ENCODE peak calls at places on chromosomes 6 and 20, in ten cellular contexts. One of them, this sample, is unnamed.
A peak's percentile ranks its signal among the peaks of the same experiment; 100 is the strongest.

GRCh38 chr6:122947355-122947754 is 48.7 kb upstream of the CLVS2 start:
- DNase-seq in BJ: no peak
- DNase-seq in thyroid gland: no peak
- DNase-seq in left lung: no peak
- DNase-seq in AG10803: no peak
- DNase-seq in OCI-LY7: no peak
- DNase-seq in HCT116: peak; percentile 18
- DNase-seq in body of pancreas: no peak
- DNase-seq in AG04449: no peak
- DNase-seq in lower leg skin: no peak
- DNase-seq in this sample: no peak

GRCh38 chr6:145075425-145075824 is 659.9 kb downstream of the EPM2A start:
- DNase-seq in BJ: no peak
- DNase-seq in thyroid gland: no peak
- DNase-seq in left lung: no peak
- DNase-seq in AG10803: no peak
- DNase-seq in OCI-LY7: no peak
- DNase-seq in HCT116: no peak
- DNase-seq in body of pancreas: no peak
- DNase-seq in AG04449: no peak
- DNase-seq in lower leg skin: no peak
- DNase-seq in this sample: no peak

GRCh38 chr6:15892369-15892768 is 229.5 kb upstream of the DTNBP1 start:
- DNase-seq in BJ: no peak
- DNase-seq in thyroid gland: no peak
- DNase-seq in left lung: no peak
- DNase-seq in AG10803: peak; percentile 30
- DNase-seq in OCI-LY7: no peak
- DNase-seq in HCT116: no peak
- DNase-seq in body of pancreas: no peak
- DNase-seq in AG04449: no peak
- DNase-seq in lower leg skin: no peak
- DNase-seq in this sample: no peak

GRCh38 chr6:72580281-72580940 is 41.5 kb upstream of the KCNQ5 start:
- DNase-seq in BJ: peak; percentile 63
- DNase-seq in thyroid gland: peak; percentile 26
- DNase-seq in left lung: no peak
- DNase-seq in AG10803: peak; percentile 91
- DNase-seq in OCI-LY7: peak; percentile 41
- DNase-seq in HCT116: peak; percentile 31
- DNase-seq in body of pancreas: no peak
- DNase-seq in AG04449: peak; percentile 77
- DNase-seq in lower leg skin: no peak
- DNase-seq in this sample: peak; percentile 34

GRCh38 chr6:16466778-16467177 is 228.4 kb downstream of the GMPR start:
- DNase-seq in BJ: no peak
- DNase-seq in thyroid gland: no peak
- DNase-seq in left lung: no peak
- DNase-seq in AG10803: no peak
- DNase-seq in OCI-LY7: no peak
- DNase-seq in HCT116: no peak
- DNase-seq in body of pancreas: no peak
- DNase-seq in AG04449: no peak
- DNase-seq in lower leg skin: no peak
- DNase-seq in this sample: no peak

GRCh38 chr20:20827992-20828597 is 115.7 kb upstream of the RALGAPA2 start:
- DNase-seq in BJ: no peak
- DNase-seq in thyroid gland: no peak
- DNase-seq in left lung: no peak
- DNase-seq in AG10803: no peak
- DNase-seq in OCI-LY7: no peak
- DNase-seq in HCT116: no peak
- DNase-seq in body of pancreas: no peak
- DNase-seq in AG04449: no peak
- DNase-seq in lower leg skin: no peak
- DNase-seq in this sample: no peak

GRCh38 chr6:152637422-152638047 is 373 bp upstream of the SYNE1 start:
- DNase-seq in BJ: no peak
- DNase-seq in thyroid gland: no peak
- DNase-seq in left lung: no peak
- DNase-seq in AG10803: peak; percentile 43
- DNase-seq in OCI-LY7: no peak
- DNase-seq in HCT116: no peak
- DNase-seq in body of pancreas: no peak
- DNase-seq in AG04449: no peak
- DNase-seq in lower leg skin: no peak
- DNase-seq in this sample: no peak

GRCh38 chr6:82751718-82752117 is 313.9 kb downstream of the UBE3D start:
- DNase-seq in BJ: no peak
- DNase-seq in thyroid gland: no peak
- DNase-seq in left lung: no peak
- DNase-seq in AG10803: no peak
- DNase-seq in OCI-LY7: no peak
- DNase-seq in HCT116: no peak
- DNase-seq in body of pancreas: no peak
- DNase-seq in AG04449: no peak
- DNase-seq in lower leg skin: no peak
- DNase-seq in this sample: no peak

GRCh38 chr6:26054659-26054936 is 32.6 kb upstream of the HFE start:
- DNase-seq in BJ: no peak
- DNase-seq in thyroid gland: no peak
- DNase-seq in left lung: no peak
- DNase-seq in AG10803: no peak
- DNase-seq in OCI-LY7: no peak
- DNase-seq in HCT116: no peak
- DNase-seq in body of pancreas: no peak
- DNase-seq in AG04449: no peak
- DNase-seq in lower leg skin: no peak
- DNase-seq in this sample: no peak

GRCh38 chr6:35385457-35386202 is 43.3 kb downstream of the PPARD start:
- DNase-seq in BJ: no peak
- DNase-seq in thyroid gland: peak; percentile 44
- DNase-seq in left lung: no peak
- DNase-seq in AG10803: peak; percentile 75
- DNase-seq in OCI-LY7: no peak
- DNase-seq in HCT116: no peak
- DNase-seq in body of pancreas: no peak
- DNase-seq in AG04449: no peak
- DNase-seq in lower leg skin: no peak
- DNase-seq in this sample: no peak

GRCh38 chr6:161215193-161215592 is 58.7 kb downstream of the AGPAT4 start:
- DNase-seq in BJ: peak; percentile 53
- DNase-seq in thyroid gland: no peak
- DNase-seq in left lung: no peak
- DNase-seq in AG10803: peak; percentile 98
- DNase-seq in OCI-LY7: no peak
- DNase-seq in HCT116: no peak
- DNase-seq in body of pancreas: peak; percentile 24
- DNase-seq in AG04449: peak; percentile 99
- DNase-seq in lower leg skin: no peak
- DNase-seq in this sample: no peak

GRCh38 chr6:25472314-25472713 is 179.7 kb upstream of the SCGN start:
- DNase-seq in BJ: no peak
- DNase-seq in thyroid gland: no peak
- DNase-seq in left lung: no peak
- DNase-seq in AG10803: no peak
- DNase-seq in OCI-LY7: no peak
- DNase-seq in HCT116: no peak
- DNase-seq in body of pancreas: no peak
- DNase-seq in AG04449: no peak
- DNase-seq in lower leg skin: no peak
- DNase-seq in this sample: no peak

GRCh38 chr6:33429745-33430042 is 9.8 kb downstream of the SYNGAP1 start:
- DNase-seq in BJ: no peak
- DNase-seq in thyroid gland: no peak
- DNase-seq in left lung: no peak
- DNase-seq in AG10803: no peak
- DNase-seq in OCI-LY7: no peak
- DNase-seq in HCT116: no peak
- DNase-seq in body of pancreas: no peak
- DNase-seq in AG04449: no peak
- DNase-seq in lower leg skin: no peak
- DNase-seq in this sample: no peak

GRCh38 chr6:13217206-13217905 is 111.0 kb downstream of the TBC1D7 start:
- DNase-seq in BJ: no peak
- DNase-seq in thyroid gland: no peak
- DNase-seq in left lung: no peak
- DNase-seq in AG10803: peak; percentile 8
- DNase-seq in OCI-LY7: peak; percentile 29
- DNase-seq in HCT116: no peak
- DNase-seq in body of pancreas: no peak
- DNase-seq in AG04449: peak; percentile 4
- DNase-seq in lower leg skin: no peak
- DNase-seq in this sample: no peak

GRCh38 chr6:149284904-149285303 is 32.6 kb upstream of the TAB2 start:
- DNase-seq in BJ: no peak
- DNase-seq in thyroid gland: no peak
- DNase-seq in left lung: no peak
- DNase-seq in AG10803: no peak
- DNase-seq in OCI-LY7: no peak
- DNase-seq in HCT116: no peak
- DNase-seq in body of pancreas: no peak
- DNase-seq in AG04449: no peak
- DNase-seq in lower leg skin: no peak
- DNase-seq in this sample: no peak

GRCh38 chr20:25356294-25356933 is 34.2 kb downstream of the ABHD12 start:
- DNase-seq in BJ: no peak
- DNase-seq in thyroid gland: no peak
- DNase-seq in left lung: no peak
- DNase-seq in AG10803: no peak
- DNase-seq in OCI-LY7: no peak
- DNase-seq in HCT116: no peak
- DNase-seq in body of pancreas: peak; percentile 70
- DNase-seq in AG04449: no peak
- DNase-seq in lower leg skin: no peak
- DNase-seq in this sample: no peak
- H3K4me3 ChIP-seq in BJ: no peak overlapping the region
- H3K4me3 ChIP-seq in thyroid gland: no peak overlapping the region
- H3K4me3 ChIP-seq in left lung: no peak overlapping the region
- H3K4me3 ChIP-seq in AG10803: no peak overlapping the region
- H3K4me3 ChIP-seq in OCI-LY7: no peak overlapping the region
- H3K4me3 ChIP-seq in HCT116: no peak overlapping the region
- H3K4me3 ChIP-seq in body of pancreas: no peak overlapping the region
- H3K4me3 ChIP-seq in AG04449: no peak overlapping the region
- H3K4me3 ChIP-seq in lower leg skin: no peak overlapping the region
- H3K4me3 ChIP-seq in this sample: no peak overlapping the region

GRCh38 chr20:13947719-13948118 is 42.7 kb downstream of the SEL1L2 start:
- DNase-seq in BJ: no peak
- DNase-seq in thyroid gland: no peak
- DNase-seq in left lung: no peak
- DNase-seq in AG10803: no peak
- DNase-seq in OCI-LY7: no peak
- DNase-seq in HCT116: no peak
- DNase-seq in body of pancreas: no peak
- DNase-seq in AG04449: no peak
- DNase-seq in lower leg skin: no peak
- DNase-seq in this sample: no peak

GRCh38 chr20:13953227-13953626 is 37.2 kb downstream of the SEL1L2 start:
- DNase-seq in BJ: no peak
- DNase-seq in thyroid gland: no peak
- DNase-seq in left lung: no peak
- DNase-seq in AG10803: no peak
- DNase-seq in OCI-LY7: no peak
- DNase-seq in HCT116: no peak
- DNase-seq in body of pancreas: no peak
- DNase-seq in AG04449: no peak
- DNase-seq in lower leg skin: no peak
- DNase-seq in this sample: no peak
- TF ChIP-seq CTCF in BJ: peak; percentile 5
- TF ChIP-seq CTCF in thyroid gland: no peak
- TF ChIP-seq CTCF in left lung: no peak
- TF ChIP-seq CTCF in AG10803: peak; percentile 15
- TF ChIP-seq CTCF in OCI-LY7: peak; percentile 61
- TF ChIP-seq CTCF in HCT116: no peak
- TF ChIP-seq CTCF in body of pancreas: no peak
- TF ChIP-seq CTCF in AG04449: no peak
- TF ChIP-seq CTCF in lower leg skin: no peak
- TF ChIP-seq CTCF in this sample: peak; percentile 9

DNA sequence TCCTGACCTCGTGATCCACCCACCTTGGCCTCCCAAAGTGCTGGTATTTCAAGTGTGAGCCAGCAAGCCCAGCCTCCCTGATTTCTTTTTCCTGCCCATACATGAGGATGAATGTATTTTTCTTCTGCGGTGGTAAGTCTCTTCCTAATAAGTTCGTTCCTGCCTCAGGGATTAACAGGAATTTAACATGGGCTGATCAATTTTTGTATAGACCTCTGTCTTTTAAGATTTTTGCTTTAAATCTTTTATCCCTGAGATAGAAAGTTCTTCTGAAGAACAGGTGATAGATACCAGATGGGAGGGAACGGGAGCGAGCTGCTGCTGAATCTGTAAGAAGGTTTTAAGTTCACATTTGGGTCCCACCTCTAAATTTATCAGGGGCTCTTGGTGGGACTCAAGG is 7.0 kb upstream of the ZNFX1 start:
- DNase-seq in BJ: no peak
- DNase-seq in thyroid gland: no peak
- DNase-seq in left lung: no peak
- DNase-seq in AG10803: no peak
- DNase-seq in OCI-LY7: no peak
- DNase-seq in HCT116: no peak
- DNase-seq in body of pancreas: no peak
- DNase-seq in AG04449: no peak
- DNase-seq in lower leg skin: no peak
- DNase-seq in this sample: no peak
- H3K4me3 ChIP-seq in BJ: no peak overlapping the region
- H3K4me3 ChIP-seq in thyroid gland: no peak overlapping the region
- H3K4me3 ChIP-seq in left lung: peak overlapping the region; percentile 83
- H3K4me3 ChIP-seq in AG10803: no peak overlapping the region
- H3K4me3 ChIP-seq in OCI-LY7: peak overlapping the region; percentile 46
- H3K4me3 ChIP-seq in HCT116: no peak overlapping the region
- H3K4me3 ChIP-seq in body of pancreas: no peak overlapping the region
- H3K4me3 ChIP-seq in AG04449: no peak overlapping the region
- H3K4me3 ChIP-seq in lower leg skin: no peak overlapping the region
- H3K4me3 ChIP-seq in this sample: no peak overlapping the region

DNA sequence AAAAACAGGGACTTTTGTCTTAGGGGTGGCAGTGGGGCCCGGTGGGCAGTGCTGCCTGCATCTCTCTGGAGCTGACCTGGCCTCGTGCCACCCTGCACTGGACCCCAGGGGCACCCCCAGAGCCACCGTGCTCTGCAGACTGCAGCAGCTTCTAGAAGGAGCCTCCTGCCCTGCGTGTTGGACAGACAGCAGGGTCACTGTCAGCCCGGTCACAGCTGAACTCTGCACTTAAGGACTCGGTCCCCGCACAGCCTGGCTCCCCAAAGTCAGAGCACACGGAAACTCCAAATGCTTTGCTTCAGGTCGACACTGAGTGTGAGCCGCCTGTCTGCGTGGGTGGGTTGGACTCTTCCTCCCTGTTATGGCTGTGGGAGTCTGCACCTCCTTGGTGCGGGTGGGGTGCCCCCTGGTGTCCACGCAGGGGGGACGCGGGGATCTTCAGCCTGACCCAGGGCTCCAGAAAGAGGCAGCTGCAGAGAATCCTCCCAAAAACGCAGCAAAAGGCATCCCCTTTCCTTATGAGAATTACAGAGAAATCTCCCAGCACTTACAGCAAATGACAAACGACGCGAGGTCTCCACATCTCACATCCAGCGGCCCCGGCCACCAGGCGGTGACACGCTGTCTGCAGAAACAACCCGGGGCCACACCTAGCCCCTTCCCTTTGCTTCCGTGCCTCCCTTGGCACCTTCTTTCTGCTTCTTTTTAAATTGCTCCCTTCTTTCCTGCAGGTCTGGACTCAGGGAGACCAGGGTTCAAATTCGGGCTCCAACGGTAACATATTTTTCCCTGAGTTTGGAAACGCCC is 36.3 kb upstream of the DACT2 start:
- DNase-seq in BJ: no peak
- DNase-seq in thyroid gland: peak; percentile 56
- DNase-seq in left lung: peak; percentile 81
- DNase-seq in AG10803: peak; percentile 3
- DNase-seq in OCI-LY7: no peak
- DNase-seq in HCT116: peak; percentile 10
- DNase-seq in body of pancreas: peak; percentile 70
- DNase-seq in AG04449: no peak
- DNase-seq in lower leg skin: no peak
- DNase-seq in this sample: no peak
- TF ChIP-seq CTCF in BJ: peak; percentile 19
- TF ChIP-seq CTCF in thyroid gland: peak; percentile 61
- TF ChIP-seq CTCF in left lung: peak; percentile 57
- TF ChIP-seq CTCF in AG10803: peak; percentile 51
- TF ChIP-seq CTCF in OCI-LY7: peak; percentile 59
- TF ChIP-seq CTCF in HCT116: peak; percentile 69
- TF ChIP-seq CTCF in body of pancreas: peak; percentile 89
- TF ChIP-seq CTCF in AG04449: peak; percentile 32
- TF ChIP-seq CTCF in lower leg skin: no peak
- TF ChIP-seq CTCF in this sample: peak; percentile 86

This sample was measured in LNCaP clone FGC.